ENCODE peak calls at places on chromosomes 11 and 22, in seven cellular contexts. W, O, U, D, V, Q and K are unnamed samples.

GRCh38 chr11:123052884-123053721 is 8.8 kb downstream of the HSPA8 start:
- DNase-seq in O (no peak), U (no peak), V (no peak), D (no peak), Q (no peak), W (no peak), K (no peak)

GRCh38 chr11:33227578-33228261 is 29.5 kb upstream of the HIPK3 start:
- DNase-seq in O (no peak), Q (no peak), V (no peak), D (peak), W (no peak), U (no peak), K (no peak)

GRCh38 chr11:82577246-82577645 is 156.4 kb downstream of the FAM181B start:
- DNase-seq in O (no peak), U (no peak), V (no peak), Q (no peak), D (no peak), W (no peak), K (no peak)

GRCh38 chr22:49156662-49157285 is 670.9 kb downstream of the BRD1 start:
- DNase-seq in U (no peak), D (no peak), V (no peak), W (no peak), O (no peak), Q (no peak), K (no peak)

GRCh38 chr22:49307870-49308269 is 519.8 kb downstream of the BRD1 start:
- DNase-seq in W (peak), V (no peak), U (no peak), Q (no peak), D (no peak), O (peak), K (peak)

GRCh38 chr11:119702261-119702591 is 26.8 kb downstream of the NECTIN1 start:
- DNase-seq in O (peak), D (no peak), U (no peak), V (no peak), W (no peak), Q (no peak), K (no peak)

GRCh38 chr11:122813176-122813917 is 25.0 kb upstream of the CRTAM start:
- DNase-seq in O (no peak), V (no peak), Q (no peak), U (no peak), D (no peak), W (no peak), K (no peak)

GRCh38 chr22:19478086-19478392 is 954 bp downstream of the UFD1 start:
- DNase-seq in V (no peak), W (no peak), U (no peak), D (no peak), O (no peak), Q (no peak), K (no peak)

GRCh38 chr11:32382339-32383049 is 52.8 kb downstream of the WT1 start:
- DNase-seq in V (no peak), W (no peak), U (no peak), D (no peak), O (no peak), Q (no peak), K (no peak)

GRCh38 chr11:79419120-79419519 is 21.7 kb downstream of the TENM4 start:
- DNase-seq in U (no peak), W (no peak), V (peak), D (no peak), Q (peak), O (no peak), K (no peak)

GRCh38 chr11:96456111-96456510 is 66.3 kb downstream of the JRKL start:
- DNase-seq in U (no peak), V (no peak), W (no peak), Q (no peak), O (no peak), D (no peak), K (no peak)

GRCh38 chr11:32960553-32961164 is 55.0 kb upstream of the DEPDC7 start:
- DNase-seq in W (no peak), Q (peak), U (peak), D (peak), V (no peak), O (no peak), K (no peak)

GRCh38 chr11:17979770-17980371 is 33.0 kb downstream of the SERGEF start:
- DNase-seq in Q (peak), V (peak), D (no peak), O (no peak), W (no peak), U (peak), K (no peak)

DNA sequence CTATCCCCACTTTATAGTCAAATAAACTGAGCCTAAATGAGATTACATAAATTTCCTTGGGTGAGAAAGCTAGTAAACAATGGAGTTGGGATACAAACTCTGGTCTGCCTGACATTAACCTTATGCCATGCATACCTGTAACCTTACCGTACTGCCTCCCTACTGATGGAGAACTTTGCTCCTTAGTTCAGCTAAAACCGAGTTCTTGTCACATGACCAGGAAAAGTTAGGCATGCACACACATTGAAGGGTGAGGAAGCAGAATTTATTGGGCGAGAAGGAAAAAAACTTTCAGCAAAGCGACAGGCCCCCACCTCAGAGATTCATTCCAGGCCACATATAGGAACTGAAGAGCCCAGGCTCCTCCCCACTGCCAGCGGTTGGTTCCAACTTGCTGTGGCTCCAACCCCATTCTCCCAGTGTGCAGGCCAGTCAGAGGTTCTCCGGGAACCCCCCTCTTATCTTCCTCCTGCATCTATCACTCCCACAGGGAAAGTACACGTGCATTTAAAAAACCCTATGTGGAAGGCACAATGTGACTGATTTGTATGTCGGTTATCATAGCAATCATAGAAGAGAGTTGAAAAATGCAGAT is 3.2 kb upstream of the PIWIL4 start:
- DNase-seq in O (no peak), Q (no peak), W (no peak), U (no peak), D (no peak), V (no peak), K (no peak)
- TF ChIP-seq CTCF in O (no peak), Q (no peak), W (no peak), U (no peak), D (no peak), V (no peak), K (no peak)

DNA sequence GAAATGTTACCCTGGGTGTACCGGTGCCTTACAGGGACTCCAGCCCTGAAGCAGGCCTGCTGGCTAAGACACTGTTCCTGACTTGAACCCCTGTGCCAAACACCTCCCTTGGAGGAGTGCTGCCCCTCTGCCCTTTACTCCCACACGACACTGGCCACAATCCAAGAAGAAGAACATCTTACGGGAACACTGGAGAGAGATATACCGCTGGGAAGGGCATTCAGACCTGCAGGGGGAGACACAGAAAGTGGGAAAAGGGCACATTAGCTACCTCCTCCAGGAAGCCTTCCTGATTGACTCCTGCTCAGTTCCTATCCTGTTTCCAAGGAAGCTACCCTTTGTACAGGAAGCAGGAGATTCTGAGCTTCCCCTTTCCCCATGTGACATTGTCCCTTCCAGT is 18.7 kb downstream of the TMPRSS13 start:
- DNase-seq in Q (no peak), V (no peak), U (no peak), O (no peak), D (no peak), W (no peak), K (no peak)
- TF ChIP-seq CTCF in Q (no peak), V (no peak), U (no peak), O (no peak), D (no peak), W (no peak), K (no peak)

DNA sequence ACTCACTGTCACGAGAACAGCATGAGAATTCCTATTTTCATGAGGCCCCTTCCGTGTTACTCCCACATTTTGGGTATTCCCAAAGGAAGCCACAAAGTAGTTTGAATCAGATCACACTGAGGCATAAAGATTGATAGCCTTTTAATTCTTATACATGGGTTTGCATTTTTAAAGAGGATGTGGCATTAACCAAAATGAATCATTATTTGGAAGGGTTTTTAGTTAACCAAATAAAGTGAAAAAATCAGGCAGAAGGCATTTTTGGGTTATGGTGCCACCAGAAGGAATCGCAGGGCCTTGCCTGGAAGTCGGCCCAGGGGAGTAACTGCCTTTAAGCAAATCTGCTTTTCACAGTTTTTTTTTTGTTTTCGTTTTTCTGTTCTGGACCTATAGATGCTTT is 55.4 kb downstream of the HSD17B12 start:
- DNase-seq in Q (no peak), U (no peak), W (no peak), V (no peak), O (no peak), D (peak), K (no peak)
- TF ChIP-seq CTCF in Q (no peak), U (peak), W (no peak), V (no peak), O (no peak), D (peak), K (no peak)

GRCh38 chr11:131691558-131692041 is 321.2 kb downstream of the NTM start:
- DNase-seq in D (no peak), U (peak), O (peak), V (no peak), W (no peak), Q (no peak), K (no peak)
- TF ChIP-seq CTCF in D (peak), U (peak), O (peak), V (no peak), W (peak), Q (peak), K (no peak)

GRCh38 chr11:6473481-6474422 is at the start of gene TRIM3:
- DNase-seq in V (peak), O (peak), D (peak), Q (peak), U (peak), W (peak), K (peak)
- TF ChIP-seq CTCF in V (no peak), O (no peak), D (peak), Q (peak), U (no peak), W (no peak), K (no peak)

DNA sequence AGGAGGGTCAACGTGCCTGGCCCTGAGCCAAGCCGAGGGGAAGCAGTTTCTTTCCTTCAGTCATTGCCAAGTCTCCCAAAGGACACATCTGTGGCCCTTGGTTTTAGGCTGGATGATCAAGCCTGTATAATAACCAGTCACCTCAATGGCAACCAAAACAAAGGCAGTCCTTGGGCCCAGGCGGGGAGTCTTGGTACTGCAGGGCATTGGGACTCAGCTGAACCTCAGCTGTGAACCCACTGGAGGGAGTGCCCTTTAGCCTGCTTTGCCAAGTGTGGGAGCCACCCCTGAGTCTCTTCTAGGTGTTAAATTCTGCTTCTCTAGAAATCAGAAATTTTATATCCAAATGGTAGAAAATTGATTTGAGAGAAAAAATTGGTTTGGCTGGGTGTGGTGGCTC is 36.9 kb downstream of the CPT1A start:
- DNase-seq in W (no peak), Q (no peak), D (no peak), U (no peak), V (no peak), O (no peak), K (no peak)
- TF ChIP-seq CTCF in W (no peak), Q (no peak), D (no peak), U (no peak), V (no peak), O (no peak), K (no peak)

GRCh38 chr11:16881766-16882165 is 132.4 kb downstream of the PLEKHA7 start:
- DNase-seq in Q (no peak), U (no peak), W (no peak), O (no peak), D (no peak), V (peak), K (no peak)

GRCh38 chr11:16881074-16881709 is 133.0 kb downstream of the PLEKHA7 start:
- DNase-seq in O (no peak), Q (no peak), V (peak), D (no peak), U (no peak), W (no peak), K (no peak)

GRCh38 chr11:16879690-16880089 is 134.5 kb downstream of the PLEKHA7 start:
- DNase-seq in D (no peak), Q (no peak), U (no peak), O (no peak), W (no peak), V (no peak), K (no peak)

GRCh38 chr11:16880184-16880583 is 134.0 kb downstream of the PLEKHA7 start:
- DNase-seq in U (no peak), V (no peak), W (no peak), Q (no peak), O (no peak), D (no peak), K (no peak)

GRCh38 chr11:16883179-16883578 is 131.0 kb downstream of the PLEKHA7 start:
- DNase-seq in O (no peak), U (no peak), W (no peak), D (no peak), Q (no peak), V (peak), K (no peak)
- TF ChIP-seq CTCF in O (no peak), U (no peak), W (no peak), D (no peak), Q (peak), V (no peak), K (no peak)

GRCh38 chr11:26227311-26227710 is 104.6 kb upstream of the ANO3 start:
- DNase-seq in W (no peak), O (no peak), V (peak), D (peak), Q (peak), U (peak), K (no peak)
- TF ChIP-seq CTCF in W (peak), O (peak), V (peak), D (peak), Q (peak), U (peak), K (no peak)

GRCh38 chr22:37892566-37893338 is 13.3 kb upstream of the MICALL1 start:
- DNase-seq in U (no peak), O (no peak), D (no peak), Q (no peak), W (no peak), V (no peak), K (no peak)

GRCh38 chr22:37893583-37893983 is 12.5 kb upstream of the MICALL1 start:
- DNase-seq in U (no peak), V (no peak), Q (no peak), O (no peak), D (no peak), W (no peak), K (no peak)

GRCh38 chr22:37891926-37892325 is 14.2 kb upstream of the MICALL1 start:
- DNase-seq in Q (no peak), V (no peak), W (no peak), D (no peak), O (no peak), U (no peak), K (no peak)

GRCh38 chr22:37884420-37884819 is 21.7 kb upstream of the MICALL1 start:
- DNase-seq in D (no peak), Q (no peak), U (no peak), W (no peak), O (no peak), V (no peak), K (no peak)

DNA sequence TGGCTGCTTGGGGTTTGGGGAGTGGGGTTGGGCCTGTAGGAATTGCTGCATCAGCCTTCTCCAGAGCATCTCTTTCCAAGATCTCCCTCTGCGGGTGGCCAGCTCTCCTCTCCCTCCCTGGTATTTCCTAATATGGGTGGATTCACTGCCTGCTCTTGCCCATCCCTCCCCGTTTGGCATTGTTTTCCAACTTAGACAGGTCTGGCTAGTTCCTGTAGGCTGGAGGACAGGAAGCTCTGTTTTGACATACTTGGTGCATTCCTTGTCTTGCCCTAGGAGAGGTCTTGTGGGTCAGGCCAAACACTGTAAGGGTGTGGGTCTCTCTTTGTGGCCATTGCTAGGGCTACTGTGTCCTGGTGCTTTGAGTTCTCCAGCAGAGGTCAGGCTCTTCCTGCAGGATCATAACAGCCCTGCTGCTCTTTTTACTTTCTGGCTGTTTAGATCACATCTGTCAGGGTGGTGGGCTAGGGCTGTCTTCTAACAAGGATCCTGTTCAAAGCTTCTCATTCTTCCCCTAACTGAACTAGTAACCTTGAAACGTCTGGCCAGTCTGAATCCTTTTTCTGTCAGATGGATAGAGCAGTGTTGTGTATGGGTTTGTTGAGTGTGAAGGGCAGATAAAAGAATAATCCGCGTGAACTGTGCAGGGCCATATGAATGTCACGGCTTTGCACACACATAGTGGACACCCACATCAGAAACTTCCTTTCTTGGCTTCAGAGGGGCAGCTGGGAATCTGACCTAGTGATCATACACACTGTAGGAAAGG is 18.3 kb upstream of the MICALL1 start:
- DNase-seq in D (peak), O (no peak), W (no peak), V (no peak), Q (no peak), U (no peak), K (no peak)
- TF ChIP-seq CTCF in D (peak), O (peak), W (no peak), V (peak), Q (no peak), U (peak), K (no peak)

GRCh38 chr11:126991596-126991995 is 9.0 kb downstream of the KIRREL3 start:
- DNase-seq in U (no peak), W (no peak), D (no peak), V (no peak), O (no peak), Q (no peak), K (no peak)

GRCh38 chr11:126989942-126990715 is 10.4 kb downstream of the KIRREL3 start:
- DNase-seq in D (peak), W (peak), Q (peak), V (peak), U (peak), O (peak), K (peak)

GRCh38 chr11:126992065-126992803 is 8.3 kb downstream of the KIRREL3 start:
- DNase-seq in O (no peak), V (no peak), Q (no peak), U (no peak), D (peak), W (no peak), K (no peak)

GRCh38 chr11:126992804-126993111 is 7.8 kb downstream of the KIRREL3 start:
- DNase-seq in D (peak), W (no peak), U (no peak), O (no peak), Q (no peak), V (no peak), K (no peak)

DNA sequence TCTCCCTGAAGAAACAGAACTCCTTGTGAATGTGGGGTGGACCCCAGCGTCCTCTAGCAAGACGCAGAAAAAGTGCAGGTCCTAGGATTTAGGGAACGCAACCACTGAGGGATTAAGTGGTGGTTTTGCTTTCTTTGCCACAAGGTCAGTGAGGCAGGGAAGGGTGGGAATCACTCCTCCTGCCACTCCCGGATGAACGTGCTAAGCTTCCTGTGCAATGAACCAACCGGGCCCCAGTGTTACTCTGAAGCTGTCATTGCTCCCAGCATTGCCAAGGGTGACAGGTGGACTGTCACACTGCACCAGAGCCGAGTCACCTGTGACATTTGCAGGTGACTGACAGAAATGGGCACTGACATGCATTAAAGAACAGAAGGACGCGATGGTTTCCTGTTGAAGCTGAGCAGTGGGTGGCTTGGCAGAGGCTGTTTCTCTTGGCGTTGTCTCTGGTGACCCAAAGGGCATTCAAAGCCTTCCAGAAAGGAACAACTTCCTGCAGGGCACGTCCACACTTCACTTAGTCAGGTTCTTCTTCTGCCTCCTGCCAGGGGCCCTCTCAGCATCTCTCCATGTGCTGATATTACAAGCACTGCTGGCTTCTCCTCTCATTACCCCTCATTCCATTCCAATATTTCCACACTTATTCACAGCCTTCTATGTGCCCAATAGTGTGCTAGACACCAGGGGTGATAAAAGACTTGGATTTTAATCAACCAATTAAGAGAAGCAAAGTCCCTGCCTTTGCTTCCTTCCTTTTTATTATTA is 9.7 kb downstream of the KIRREL3 start:
- DNase-seq in V (no peak), D (no peak), O (no peak), U (no peak), W (no peak), Q (no peak), K (no peak)
- TF ChIP-seq CTCF in V (no peak), D (no peak), O (no peak), U (no peak), W (peak), Q (no peak), K (no peak)